ENCODE peak calls at places on chromosomes 6 and 20, in four cellular contexts. B is substantia nigra, M is fibroblast of the conjunctiva, X is SW 1271. C is an unnamed sample.

GRCh38 chr6:139370047-139370706 is 4.3 kb downstream of the CITED2 start:
- DNase-seq in B (no peak), M (peak), X (no peak), C (peak)

GRCh38 chr6:134238960-134239795 is 78.7 kb downstream of the SGK1 start:
- DNase-seq in B (no peak), M (no peak), X (no peak), C (no peak)

GRCh38 chr6:45965007-45965406 is 50.7 kb downstream of the CLIC5 start:
- DNase-seq in B (no peak), M (no peak), X (no peak), C (no peak)

GRCh38 chr6:21438986-21439352 is 154.6 kb upstream of the SOX4 start:
- DNase-seq in B (no peak), M (no peak), X (no peak), C (no peak)

GRCh38 chr20:33674294-33675126 is at the start of gene NECAB3:
- DNase-seq in B (peak), M (no peak), X (peak), C (no peak)

GRCh38 chr6:109998159-109998785 is 20.2 kb downstream of the GPR6 start:
- DNase-seq in B (no peak), M (no peak), X (no peak), C (no peak)

GRCh38 chr20:47110819-47111218 is 216.2 kb downstream of the EYA2 start:
- DNase-seq in B (no peak), M (no peak), X (no peak), C (no peak)

GRCh38 chr20:45304464-45304999 is 2.1 kb upstream of the RBPJL start:
- DNase-seq in B (no peak), M (no peak), X (no peak), C (no peak)

GRCh38 chr6:162765251-162765650 is 37.5 kb downstream of the PACRG start:
- DNase-seq in B (no peak), M (no peak), X (no peak), C (no peak)

GRCh38 chr20:21559305-21559704 is 45.4 kb upstream of the NKX2-2 start:
- DNase-seq in B (no peak), M (no peak), X (no peak), C (no peak)

GRCh38 chr6:145267076-145267867 is 468.0 kb downstream of the EPM2A start:
- DNase-seq in B (no peak), M (no peak), X (no peak), C (no peak)

GRCh38 chr20:10982692-10983091 is 308.9 kb upstream of the JAG1 start:
- DNase-seq in B (no peak), M (no peak), X (no peak), C (peak)

GRCh38 chr6:108251252-108251651 is 9.6 kb downstream of the SNX3 start:
- DNase-seq in B (no peak), M (no peak), X (no peak), C (no peak)

GRCh38 chr6:166412911-166413384 is 30.2 kb upstream of the MPC1 start:
- DNase-seq in B (no peak), M (no peak), X (no peak), C (no peak)

GRCh38 chr6:148112851-148113319 is 229.8 kb upstream of the SASH1 start:
- DNase-seq in B (no peak), M (no peak), X (no peak), C (no peak)

GRCh38 chr6:78605909-78606446 is 261.4 kb upstream of the IRAK1BP1 start:
- DNase-seq in B (no peak), M (peak), X (peak), C (peak)

GRCh38 chr6:43869091-43869710 is 99.2 kb downstream of the VEGFA start:
- DNase-seq in B (no peak), M (no peak), X (no peak), C (no peak)

GRCh38 chr20:50111120-50111828 is 1.7 kb downstream of the UBE2V1 start:
- DNase-seq in B (no peak), M (no peak), X (no peak), C (peak)

GRCh38 chr20:36606171-36607116 is 865 bp downstream of the RAB5IF start:
- DNase-seq in B (no peak), M (no peak), X (no peak), C (no peak)

GRCh38 chr6:30889921-30890645 is 5.8 kb downstream of the DDR1 start:
- DNase-seq in B (peak), M (no peak), X (no peak), C (no peak)

GRCh38 chr6:87848616-87849015 is 146.6 kb upstream of the AKIRIN2 start:
- DNase-seq in B (no peak), M (no peak), X (no peak), C (no peak)

GRCh38 chr6:131169613-131170012 is 34.3 kb downstream of the AKAP7 start:
- DNase-seq in B (no peak), M (no peak), X (no peak), C (no peak)

GRCh38 chr6:111361648-111362047 is 121.4 kb downstream of the REV3L start:
- DNase-seq in B (no peak), M (peak), X (no peak), C (peak)

GRCh38 chr6:24721461-24722215 is 2.7 kb upstream of the C6orf62 start:
- DNase-seq in B (no peak), M (no peak), X (no peak), C (no peak)

GRCh38 chr6:25706314-25707014 is 48.1 kb upstream of the SLC17A4 start:
- DNase-seq in B (no peak), M (no peak), X (no peak), C (no peak)

GRCh38 chr20:50304501-50304856 is 113.8 kb downstream of the CEBPB start:
- DNase-seq in B (no peak), M (peak), X (no peak), C (peak)

GRCh38 chr20:17868146-17868545 is 100.4 kb downstream of the SNX5 start:
- DNase-seq in B (no peak), M (no peak), X (no peak), C (no peak)

C was measured in GM04504.